ENCODE peak calls at places on chromosomes 11 and 22, in eight cellular contexts. I is endothelial cell of umbilical vein, J is gastrocnemius medialis, H is spleen, O is testis, C is A549, R is IMR-90, E is stomach. L is an unnamed sample.

GRCh38 chr11:96259053-96259837 is 83.8 kb downstream of the MAML2 start:
- DNase-seq in I (peak; percentile 49), J (no peak), H (no peak), O (no peak), C (peak; percentile 26), R (peak; percentile 86), E (no peak), L (no peak)

GRCh38 chr11:13450832-13451397 is 12.1 kb downstream of the BTBD10 start:
- DNase-seq in I (no peak), J (no peak), H (no peak), O (no peak), C (no peak), R (no peak), E (no peak), L (no peak)

GRCh38 chr11:116454951-116455350 is 317.8 kb downstream of the BUD13 start:
- DNase-seq in I (no peak), J (no peak), H (no peak), O (no peak), C (no peak), R (no peak), E (no peak), L (no peak)

GRCh38 chr22:35444685-35445399 is 44.9 kb downstream of the MCM5 start:
- DNase-seq in I (no peak), J (no peak), H (no peak), O (no peak), C (no peak), R (no peak), E (no peak), L (no peak)

GRCh38 chr22:49765951-49766350 is 61.7 kb downstream of the BRD1 start:
- DNase-seq in I (no peak), J (peak; percentile 8), H (peak; percentile 69), O (peak; percentile 11), C (no peak), R (no peak), E (peak; percentile 17), L (no peak)

GRCh38 chr22:27459955-27460354 is 341.6 kb downstream of the MN1 start:
- DNase-seq in I (no peak), J (no peak), H (no peak), O (no peak), C (no peak), R (no peak), E (no peak), L (no peak)

GRCh38 chr11:61347916-61348461 is 13.7 kb downstream of the CYB561A3 start:
- DNase-seq in I (peak; percentile 92), J (no peak), H (peak; percentile 84), O (no peak), C (no peak), R (no peak), E (no peak), L (no peak)

GRCh38 chr11:130706572-130706971 is 209.7 kb downstream of the SNX19 start:
- DNase-seq in I (no peak), J (no peak), H (no peak), O (no peak), C (no peak), R (peak; percentile 40), E (no peak), L (no peak)

GRCh38 chr11:3086671-3087150 is 29.5 kb upstream of the CARS1 start:
- DNase-seq in I (no peak), J (no peak), H (no peak), O (no peak), C (no peak), R (no peak), E (no peak), L (no peak)

GRCh38 chr22:47409501-47410275 is 647.2 kb downstream of the TBC1D22A start:
- DNase-seq in I (no peak), J (no peak), H (no peak), O (no peak), C (no peak), R (no peak), E (no peak), L (peak; percentile 84)

GRCh38 chr11:83583953-83584352 is 297.8 kb upstream of the CCDC90B start:
- DNase-seq in I (no peak), J (no peak), H (no peak), O (no peak), C (no peak), R (peak; percentile 80), E (no peak), L (no peak)

GRCh38 chr11:13535819-13536218 is 40.0 kb upstream of the PTH start:
- DNase-seq in I (no peak), J (no peak), H (no peak), O (no peak), C (peak; percentile 15), R (no peak), E (no peak), L (no peak)

GRCh38 chr11:84870486-84870885 is 756.7 kb downstream of the DLG2 start:
- DNase-seq in I (no peak), J (no peak), H (no peak), O (no peak), C (no peak), R (no peak), E (no peak), L (no peak)

GRCh38 chr11:1401656-1402221 is 12.0 kb downstream of the BRSK2 start:
- DNase-seq in I (peak; percentile 33), J (no peak), H (no peak), O (peak; percentile 72), C (peak; percentile 36), R (peak; percentile 48), E (peak; percentile 66), L (no peak)

GRCh38 chr11:119638851-119639250 is 90.1 kb downstream of the NECTIN1 start:
- DNase-seq in I (no peak), J (no peak), H (no peak), O (no peak), C (no peak), R (no peak), E (no peak), L (no peak)

GRCh38 chr22:48523761-48524160 is 1303.9 kb downstream of the BRD1 start:
- DNase-seq in I (no peak), J (no peak), H (no peak), O (no peak), C (no peak), R (no peak), E (no peak), L (no peak)

GRCh38 chr11:31131760-31132159 is 237.8 kb downstream of the DCDC1 start:
- DNase-seq in I (no peak), J (no peak), H (no peak), O (no peak), C (no peak), R (no peak), E (no peak), L (no peak)

GRCh38 chr11:125890447-125891100 is 3.1 kb downstream of the HYLS1 start:
- DNase-seq in I (peak; percentile 79), J (no peak), H (no peak), O (no peak), C (no peak), R (peak; percentile 15), E (no peak), L (no peak)

GRCh38 chr11:125883375-125883774 is 4.1 kb upstream of the HYLS1 start:
- DNase-seq in I (peak; percentile 36), J (no peak), H (no peak), O (no peak), C (no peak), R (no peak), E (peak; percentile 52), L (no peak)

GRCh38 chr11:125887373-125888324 is at the start of gene HYLS1:
- DNase-seq in I (peak; percentile 99), J (peak; percentile 92), H (peak; percentile 98), O (peak; percentile 97), C (peak; percentile 97), R (peak; percentile 95), E (peak; percentile 95), L (peak; percentile 97)

GRCh38 chr11:125892071-125892470 is 4.6 kb downstream of the HYLS1 start:
- DNase-seq in I (peak; percentile 9), J (no peak), H (no peak), O (no peak), C (peak; percentile 23), R (peak; percentile 75), E (no peak), L (no peak)

GRCh38 chr11:125886997-125887372 is 483 bp upstream of the HYLS1 start:
- DNase-seq in I (no peak), J (no peak), H (peak; percentile 88), O (peak; percentile 74), C (peak; percentile 67), R (no peak), E (no peak), L (peak; percentile 90)
- TF ChIP-seq POLR2A in I (no peak), J (no peak), H (no peak), O (no peak), C (no peak), R (no peak), E (no peak), L (no peak)

DNA sequence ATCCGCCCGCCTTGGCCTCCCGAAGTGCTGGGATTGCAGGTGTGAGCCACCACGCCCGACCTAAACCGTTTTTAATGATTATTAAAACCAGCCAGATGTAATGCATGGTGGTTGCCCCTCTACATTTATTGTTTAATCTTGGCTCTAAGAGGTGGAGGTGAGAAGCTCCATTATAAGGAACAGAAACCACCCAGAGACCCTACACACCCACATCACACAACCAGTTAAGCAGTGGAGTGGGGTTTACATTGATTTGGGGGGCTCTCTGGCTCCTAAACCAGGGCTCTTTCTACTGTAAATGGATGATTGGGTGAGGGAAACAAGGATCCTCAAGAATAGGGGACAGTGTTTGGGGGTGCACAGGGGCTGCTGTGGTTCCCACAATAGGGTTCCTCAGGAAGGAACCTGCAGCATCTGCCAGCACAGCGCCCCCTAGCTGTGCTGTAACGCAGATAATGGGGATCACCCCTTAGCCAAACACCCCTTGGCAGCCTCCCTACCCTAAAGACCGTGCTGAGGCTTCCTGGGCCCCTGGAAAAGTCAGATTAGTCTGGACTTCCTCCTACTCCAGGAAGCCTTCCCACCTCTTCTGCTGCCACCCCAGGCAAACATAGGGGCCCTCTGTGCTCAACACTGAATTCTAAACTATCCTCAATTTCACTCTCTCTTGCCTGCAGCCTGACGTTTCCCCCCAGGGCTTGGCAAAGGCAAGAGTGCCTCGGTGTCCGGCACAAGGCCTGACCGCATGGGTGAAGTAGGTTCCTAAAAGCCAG is 2.4 kb downstream of the MPST start:
- DNase-seq in I (peak; percentile 23), J (no peak), H (peak; percentile 89), O (peak; percentile 50), C (peak; percentile 55), R (peak; percentile 34), E (peak; percentile 62), L (no peak)
- H3K4me3 ChIP-seq in I (no peak overlapping the region), J (no peak overlapping the region), H (no peak overlapping the region), O (no peak overlapping the region), C (no peak overlapping the region), R (no peak overlapping the region), E (no peak overlapping the region), L (no peak overlapping the region)

GRCh38 chr11:76745059-76745376 is 38.1 kb upstream of the TSKU start:
- DNase-seq in I (no peak), J (no peak), H (no peak), O (no peak), C (no peak), R (no peak), E (no peak), L (no peak)
- TF ChIP-seq POLR2A in I (no peak), J (no peak), H (no peak), O (no peak), C (no peak), R (no peak), E (no peak), L (no peak)

DNA sequence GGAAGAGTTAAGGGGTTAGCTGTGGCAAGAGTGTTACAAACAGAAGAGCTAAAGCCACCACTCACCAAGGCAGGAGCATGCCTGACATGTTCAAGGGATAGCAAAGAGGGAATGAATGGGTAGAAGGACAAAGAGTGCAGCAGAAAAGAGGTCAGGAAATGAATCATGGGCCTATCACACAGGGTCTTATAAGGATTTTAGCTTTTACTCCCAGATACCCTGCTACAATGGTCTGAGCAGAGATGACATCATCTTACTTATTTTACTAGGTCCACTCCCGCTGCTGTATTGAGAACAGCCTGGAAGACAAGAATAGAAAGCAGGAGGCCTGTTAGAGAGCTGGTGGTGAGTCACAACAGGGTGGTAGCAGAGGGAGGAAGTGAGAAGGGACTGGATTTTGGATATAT is 9.8 kb downstream of the TRAF6 start:
- DNase-seq in I (peak; percentile 89), J (peak; percentile 56), H (no peak), O (no peak), C (peak; percentile 66), R (peak; percentile 96), E (no peak), L (no peak)
- H3K4me3 ChIP-seq in I (no peak overlapping the region), J (no peak overlapping the region), H (no peak overlapping the region), O (no peak overlapping the region), C (no peak overlapping the region), R (no peak overlapping the region), E (no peak overlapping the region), L (no peak overlapping the region)

L was measured in vagina.